ENCODE peak calls at places on chromosomes 2 and 18, in eight cellular contexts. One of them, this sample, is unnamed. For H3K4me1, the result is how much of the 10 kb centered on the place peaks cover.

GRCh38 chr2:191665286-191665685 is 12.7 kb upstream of the NABP1 start:
- DNase-seq in A549: no peak
- DNase-seq in hepatocyte: no peak
- DNase-seq in right lobe of liver: no peak
- DNase-seq in PC-3: peak
- DNase-seq in heart right ventricle: no peak
- DNase-seq in tibial nerve: no peak
- DNase-seq in body of pancreas: no peak
- DNase-seq in this sample: no peak

GRCh38 chr2:188787002-188787660 is 187.0 kb upstream of the COL3A1 start:
- DNase-seq in A549: peak
- DNase-seq in hepatocyte: peak
- DNase-seq in right lobe of liver: no peak
- DNase-seq in PC-3: peak
- DNase-seq in heart right ventricle: no peak
- DNase-seq in tibial nerve: no peak
- DNase-seq in body of pancreas: no peak
- DNase-seq in this sample: peak

GRCh38 chr2:193885419-193885818 is 1690.7 kb upstream of the TMEFF2 start:
- DNase-seq in A549: no peak
- DNase-seq in hepatocyte: no peak
- DNase-seq in right lobe of liver: no peak
- DNase-seq in PC-3: peak
- DNase-seq in heart right ventricle: no peak
- DNase-seq in tibial nerve: no peak
- DNase-seq in body of pancreas: no peak
- DNase-seq in this sample: no peak

GRCh38 chr2:47004905-47005495 is 89.4 kb upstream of the MCFD2 start:
- DNase-seq in A549: no peak
- DNase-seq in hepatocyte: no peak
- DNase-seq in right lobe of liver: no peak
- DNase-seq in PC-3: no peak
- DNase-seq in heart right ventricle: no peak
- DNase-seq in tibial nerve: no peak
- DNase-seq in body of pancreas: no peak
- DNase-seq in this sample: no peak

GRCh38 chr2:230347659-230348305 is 20.8 kb downstream of the SP140L start:
- DNase-seq in A549: no peak
- DNase-seq in hepatocyte: no peak
- DNase-seq in right lobe of liver: no peak
- DNase-seq in PC-3: no peak
- DNase-seq in heart right ventricle: no peak
- DNase-seq in tibial nerve: no peak
- DNase-seq in body of pancreas: no peak
- DNase-seq in this sample: no peak

GRCh38 chr2:158779621-158780020 is 15.5 kb upstream of the DAPL1 start:
- DNase-seq in A549: no peak
- DNase-seq in hepatocyte: no peak
- DNase-seq in right lobe of liver: no peak
- DNase-seq in PC-3: no peak
- DNase-seq in heart right ventricle: no peak
- DNase-seq in tibial nerve: no peak
- DNase-seq in body of pancreas: no peak
- DNase-seq in this sample: no peak

GRCh38 chr2:12269041-12269972 is 447.4 kb upstream of the TRIB2 start:
- DNase-seq in A549: no peak
- DNase-seq in hepatocyte: no peak
- DNase-seq in right lobe of liver: no peak
- DNase-seq in PC-3: no peak
- DNase-seq in heart right ventricle: no peak
- DNase-seq in tibial nerve: no peak
- DNase-seq in body of pancreas: no peak
- DNase-seq in this sample: no peak

GRCh38 chr2:12555012-12555645 is 161.6 kb upstream of the TRIB2 start:
- DNase-seq in A549: no peak
- DNase-seq in hepatocyte: peak
- DNase-seq in right lobe of liver: no peak
- DNase-seq in PC-3: peak
- DNase-seq in heart right ventricle: no peak
- DNase-seq in tibial nerve: no peak
- DNase-seq in body of pancreas: no peak
- DNase-seq in this sample: peak

GRCh38 chr2:216535454-216535995 is 36.9 kb downstream of the RPL37A start:
- DNase-seq in A549: peak
- DNase-seq in hepatocyte: peak
- DNase-seq in right lobe of liver: peak
- DNase-seq in PC-3: peak
- DNase-seq in heart right ventricle: peak
- DNase-seq in tibial nerve: peak
- DNase-seq in body of pancreas: peak
- DNase-seq in this sample: peak

GRCh38 chr18:48872234-48873145 is 78.3 kb downstream of the SMAD7 start:
- DNase-seq in A549: no peak
- DNase-seq in hepatocyte: no peak
- DNase-seq in right lobe of liver: no peak
- DNase-seq in PC-3: peak
- DNase-seq in heart right ventricle: no peak
- DNase-seq in tibial nerve: no peak
- DNase-seq in body of pancreas: no peak
- DNase-seq in this sample: no peak

GRCh38 chr2:86283461-86284030 is 53.9 kb downstream of the REEP1 start:
- DNase-seq in A549: no peak
- DNase-seq in hepatocyte: peak
- DNase-seq in right lobe of liver: no peak
- DNase-seq in PC-3: peak
- DNase-seq in heart right ventricle: no peak
- DNase-seq in tibial nerve: no peak
- DNase-seq in body of pancreas: no peak
- DNase-seq in this sample: no peak

GRCh38 chr2:188478724-188479123 is 187.1 kb downstream of the GULP1 start:
- DNase-seq in A549: no peak
- DNase-seq in hepatocyte: no peak
- DNase-seq in right lobe of liver: no peak
- DNase-seq in PC-3: no peak
- DNase-seq in heart right ventricle: no peak
- DNase-seq in tibial nerve: no peak
- DNase-seq in body of pancreas: no peak
- DNase-seq in this sample: peak

GRCh38 chr18:59952283-59953007 is 52.6 kb downstream of the PMAIP1 start:
- DNase-seq in A549: no peak
- DNase-seq in hepatocyte: no peak
- DNase-seq in right lobe of liver: no peak
- DNase-seq in PC-3: no peak
- DNase-seq in heart right ventricle: no peak
- DNase-seq in tibial nerve: no peak
- DNase-seq in body of pancreas: no peak
- DNase-seq in this sample: no peak

GRCh38 chr18:36402765-36403396 is 105.4 kb downstream of the FHOD3 start:
- DNase-seq in A549: no peak
- DNase-seq in hepatocyte: no peak
- DNase-seq in right lobe of liver: no peak
- DNase-seq in PC-3: no peak
- DNase-seq in heart right ventricle: peak
- DNase-seq in tibial nerve: peak
- DNase-seq in body of pancreas: peak
- DNase-seq in this sample: no peak
- TF ChIP-seq CTCF in A549: no peak
- TF ChIP-seq CTCF in hepatocyte: no peak
- TF ChIP-seq CTCF in right lobe of liver: no peak
- TF ChIP-seq CTCF in PC-3: no peak
- TF ChIP-seq CTCF in heart right ventricle: peak
- TF ChIP-seq CTCF in tibial nerve: no peak
- TF ChIP-seq CTCF in body of pancreas: no peak
- TF ChIP-seq CTCF in this sample: no peak

DNA sequence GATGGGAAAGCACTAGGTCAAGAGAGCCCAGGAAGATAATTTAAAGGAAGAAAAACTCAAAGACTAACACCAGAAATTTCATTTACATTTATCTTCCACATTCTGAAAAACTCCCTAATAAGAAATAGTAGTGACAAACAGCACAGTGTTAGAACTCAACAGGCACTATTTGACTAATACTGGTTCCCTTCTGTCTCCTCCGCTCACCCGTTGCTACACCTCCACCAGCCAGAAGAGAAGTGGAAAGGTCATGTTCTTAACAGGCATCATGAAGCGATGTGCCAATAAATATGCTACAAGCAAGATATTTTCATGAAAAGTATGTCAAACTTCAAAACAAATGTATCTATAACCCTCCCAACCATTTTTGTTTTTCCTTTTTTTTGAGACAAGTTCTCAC is 5.7 kb downstream of the ROCK1 start:
- DNase-seq in A549: no peak
- DNase-seq in hepatocyte: no peak
- DNase-seq in right lobe of liver: no peak
- DNase-seq in PC-3: no peak
- DNase-seq in heart right ventricle: no peak
- DNase-seq in tibial nerve: no peak
- DNase-seq in body of pancreas: no peak
- DNase-seq in this sample: no peak
- H3K4me1 ChIP-seq in A549: under half
- H3K4me1 ChIP-seq in hepatocyte: under half
- H3K4me1 ChIP-seq in right lobe of liver: under half
- H3K4me1 ChIP-seq in PC-3: under half
- H3K4me1 ChIP-seq in heart right ventricle: under half
- H3K4me1 ChIP-seq in tibial nerve: under half
- H3K4me1 ChIP-seq in body of pancreas: under half
- H3K4me1 ChIP-seq in this sample: under half

GRCh38 chr2:3451926-3452671 is 67.2 kb downstream of the ADI1 start:
- DNase-seq in A549: no peak
- DNase-seq in hepatocyte: no peak
- DNase-seq in right lobe of liver: no peak
- DNase-seq in PC-3: no peak
- DNase-seq in heart right ventricle: no peak
- DNase-seq in tibial nerve: no peak
- DNase-seq in body of pancreas: no peak
- DNase-seq in this sample: no peak

GRCh38 chr2:3449106-3449505 is 69.6 kb downstream of the TRAPPC12 start:
- DNase-seq in A549: no peak
- DNase-seq in hepatocyte: no peak
- DNase-seq in right lobe of liver: no peak
- DNase-seq in PC-3: no peak
- DNase-seq in heart right ventricle: no peak
- DNase-seq in tibial nerve: no peak
- DNase-seq in body of pancreas: no peak
- DNase-seq in this sample: peak

GRCh38 chr2:3449936-3450335 is 69.4 kb downstream of the ADI1 start:
- DNase-seq in A549: no peak
- DNase-seq in hepatocyte: no peak
- DNase-seq in right lobe of liver: no peak
- DNase-seq in PC-3: no peak
- DNase-seq in heart right ventricle: no peak
- DNase-seq in tibial nerve: no peak
- DNase-seq in body of pancreas: no peak
- DNase-seq in this sample: no peak

GRCh38 chr2:3447789-3448317 is 68.4 kb downstream of the TRAPPC12 start:
- DNase-seq in A549: no peak
- DNase-seq in hepatocyte: no peak
- DNase-seq in right lobe of liver: no peak
- DNase-seq in PC-3: no peak
- DNase-seq in heart right ventricle: no peak
- DNase-seq in tibial nerve: no peak
- DNase-seq in body of pancreas: no peak
- DNase-seq in this sample: no peak

GRCh38 chr2:3450385-3451031 is 68.8 kb downstream of the ADI1 start:
- DNase-seq in A549: no peak
- DNase-seq in hepatocyte: no peak
- DNase-seq in right lobe of liver: no peak
- DNase-seq in PC-3: no peak
- DNase-seq in heart right ventricle: peak
- DNase-seq in tibial nerve: no peak
- DNase-seq in body of pancreas: no peak
- DNase-seq in this sample: no peak
- TF ChIP-seq CTCF in A549: no peak
- TF ChIP-seq CTCF in hepatocyte: no peak
- TF ChIP-seq CTCF in right lobe of liver: no peak
- TF ChIP-seq CTCF in PC-3: no peak
- TF ChIP-seq CTCF in heart right ventricle: no peak
- TF ChIP-seq CTCF in tibial nerve: no peak
- TF ChIP-seq CTCF in body of pancreas: no peak
- TF ChIP-seq CTCF in this sample: no peak

GRCh38 chr2:96773922-96774321 is 13.2 kb downstream of the CNNM4 start:
- DNase-seq in A549: no peak
- DNase-seq in hepatocyte: no peak
- DNase-seq in right lobe of liver: no peak
- DNase-seq in PC-3: no peak
- DNase-seq in heart right ventricle: no peak
- DNase-seq in tibial nerve: no peak
- DNase-seq in body of pancreas: no peak
- DNase-seq in this sample: no peak
- H3K4me1 ChIP-seq in A549: under half
- H3K4me1 ChIP-seq in hepatocyte: under half
- H3K4me1 ChIP-seq in right lobe of liver: under half
- H3K4me1 ChIP-seq in PC-3: under half
- H3K4me1 ChIP-seq in heart right ventricle: under half
- H3K4me1 ChIP-seq in tibial nerve: under half
- H3K4me1 ChIP-seq in body of pancreas: under half
- H3K4me1 ChIP-seq in this sample: under half

DNA sequence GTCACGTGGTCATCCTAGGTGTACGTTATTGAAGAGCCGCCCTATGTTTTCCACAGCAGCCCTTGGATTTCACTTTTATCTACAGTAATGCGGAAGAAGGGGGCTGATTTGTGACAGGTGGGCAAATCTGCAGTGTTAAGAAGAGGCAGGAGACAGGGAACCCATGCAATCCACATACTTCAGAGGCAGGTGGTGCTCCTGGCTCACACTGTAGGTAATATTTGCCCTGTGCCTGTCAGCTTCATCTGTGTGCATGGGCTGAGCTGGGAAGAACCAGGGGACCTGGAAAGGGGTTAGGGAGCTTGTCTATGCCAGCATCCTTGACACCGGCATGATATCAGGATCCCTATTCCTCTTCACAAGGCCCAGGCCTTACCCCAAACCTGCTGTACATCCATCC is 183.9 kb downstream of the SH3RF3 start:
- DNase-seq in A549: no peak
- DNase-seq in hepatocyte: no peak
- DNase-seq in right lobe of liver: no peak
- DNase-seq in PC-3: no peak
- DNase-seq in heart right ventricle: no peak
- DNase-seq in tibial nerve: no peak
- DNase-seq in body of pancreas: no peak
- DNase-seq in this sample: no peak
- TF ChIP-seq CTCF in A549: no peak
- TF ChIP-seq CTCF in hepatocyte: no peak
- TF ChIP-seq CTCF in right lobe of liver: no peak
- TF ChIP-seq CTCF in PC-3: no peak
- TF ChIP-seq CTCF in heart right ventricle: no peak
- TF ChIP-seq CTCF in tibial nerve: no peak
- TF ChIP-seq CTCF in body of pancreas: no peak
- TF ChIP-seq CTCF in this sample: no peak

GRCh38 chr2:152449578-152449977 is 114.6 kb downstream of the FMNL2 start:
- DNase-seq in A549: no peak
- DNase-seq in hepatocyte: no peak
- DNase-seq in right lobe of liver: no peak
- DNase-seq in PC-3: no peak
- DNase-seq in heart right ventricle: no peak
- DNase-seq in tibial nerve: no peak
- DNase-seq in body of pancreas: no peak
- DNase-seq in this sample: no peak
- H3K4me1 ChIP-seq in A549: under half
- H3K4me1 ChIP-seq in hepatocyte: under half
- H3K4me1 ChIP-seq in right lobe of liver: under half
- H3K4me1 ChIP-seq in PC-3: under half
- H3K4me1 ChIP-seq in heart right ventricle: under half
- H3K4me1 ChIP-seq in tibial nerve: under half
- H3K4me1 ChIP-seq in body of pancreas: under half
- H3K4me1 ChIP-seq in this sample: under half

GRCh38 chr2:169361706-169362345 is 508 bp downstream of the LRP2 start:
- DNase-seq in A549: peak
- DNase-seq in hepatocyte: peak
- DNase-seq in right lobe of liver: peak
- DNase-seq in PC-3: no peak
- DNase-seq in heart right ventricle: no peak
- DNase-seq in tibial nerve: no peak
- DNase-seq in body of pancreas: peak
- DNase-seq in this sample: no peak
- TF ChIP-seq CTCF in A549: no peak
- TF ChIP-seq CTCF in hepatocyte: no peak
- TF ChIP-seq CTCF in right lobe of liver: no peak
- TF ChIP-seq CTCF in PC-3: no peak
- TF ChIP-seq CTCF in heart right ventricle: no peak
- TF ChIP-seq CTCF in tibial nerve: no peak
- TF ChIP-seq CTCF in body of pancreas: no peak
- TF ChIP-seq CTCF in this sample: no peak